ENCODE peak calls at places on chromosomes 12 and 14, in eight cellular contexts. Q is activated T-helper 1 cell treated with Interleukin-2 at 50 U/mL for 16 hours; Y is HT-29; M is H54; N is NCI-H1436 treated with DMSO at 0.1 percent for 48 hours; D is COR-L47; I is mammary epithelial cell; H is stimulated activated CD4-positive, alpha-beta T cell treated with anti-CD3 and anti-CD28 coated beads, Interleukin-15, amount 100 ng/mL, for 1 hour. R is an unnamed sample.

GRCh38 chr14:105748204-105748578 is 221.8 kb downstream of the TMEM121 start:
- DNase-seq in H (no peak), D (no peak), I (no peak), M (peak), Q (no peak), N (no peak), Y (no peak), R (no peak)

GRCh38 chr14:58536975-58537374 is 100.8 kb upstream of the DACT1 start:
- DNase-seq in Y (no peak), M (no peak), Q (no peak), D (no peak), I (no peak), N (no peak), H (no peak), R (no peak)

GRCh38 chr14:88463318-88463717 is 77.9 kb downstream of the SPATA7 start:
- DNase-seq in D (no peak), M (no peak), Q (no peak), I (no peak), N (no peak), H (no peak), Y (peak), R (no peak)

GRCh38 chr14:68819260-68819691 is 26.4 kb upstream of the ZFP36L1 start:
- DNase-seq in I (peak), D (no peak), Y (peak), M (peak), Q (no peak), N (no peak), H (no peak), R (no peak)

GRCh38 chr12:4212845-4213244 is 60.7 kb upstream of the CCND2 start:
- DNase-seq in Q (no peak), I (no peak), N (no peak), D (no peak), H (no peak), Y (no peak), M (no peak), R (no peak)

GRCh38 chr12:79691299-79692248 is 810 bp upstream of the PAWR start:
- DNase-seq in Q (no peak), D (no peak), N (no peak), M (peak), H (no peak), Y (peak), I (peak), R (no peak)

GRCh38 chr14:96104469-96105057 is 65.4 kb downstream of the C14orf132 start:
- DNase-seq in N (no peak), M (no peak), D (no peak), Y (peak), I (peak), Q (no peak), H (no peak), R (no peak)

GRCh38 chr14:78605065-78605762 is 435.0 kb downstream of the NRXN3 start:
- DNase-seq in D (no peak), H (no peak), Q (no peak), Y (no peak), I (no peak), N (no peak), M (no peak), R (no peak)

GRCh38 chr12:4595881-4596280 is 33.9 kb downstream of the DYRK4 start:
- DNase-seq in H (no peak), I (no peak), N (no peak), D (no peak), Q (no peak), Y (no peak), M (no peak), R (no peak)

GRCh38 chr14:42779024-42779423 is 1172.3 kb downstream of the LRFN5 start:
- DNase-seq in M (no peak), I (no peak), Y (no peak), Q (no peak), D (peak), H (no peak), N (no peak), R (no peak)

GRCh38 chr12:96302706-96303310 is 97.4 kb downstream of the CDK17 start:
- DNase-seq in M (no peak), H (no peak), N (peak), I (no peak), Y (no peak), D (peak), Q (no peak), R (no peak)

GRCh38 chr12:12734054-12734453 is 16.9 kb downstream of the CDKN1B start:
- DNase-seq in N (no peak), H (no peak), Q (no peak), I (no peak), D (no peak), Y (no peak), M (no peak), R (no peak)